ENCODE peak calls at places on chromosome 1, in five cellular contexts. C, N, O, A and J are unnamed samples. For H3K27me3, the result is how much of the 10 kb centered on the place peaks cover.

GRCh38 chr1:218778257-218778656 is 395.4 kb upstream of the LYPLAL1 start:
- DNase-seq in C (no peak), N (no peak), O (no peak), A (no peak), J (no peak)

GRCh38 chr1:204323887-204324286 is 35.8 kb downstream of the PLEKHA6 start:
- DNase-seq in C (no peak), N (peak), O (no peak), A (no peak), J (no peak)

GRCh38 chr1:164783778-164784555 is 225.0 kb downstream of the PBX1 start:
- DNase-seq in C (no peak), N (no peak), O (no peak), A (no peak), J (no peak)

GRCh38 chr1:165898837-165899236 is 71.4 kb downstream of the UCK2 start:
- DNase-seq in C (peak), N (peak), O (no peak), A (peak), J (no peak)

GRCh38 chr1:230140221-230141001 is 73.4 kb downstream of the GALNT2 start:
- DNase-seq in C (no peak), N (no peak), O (no peak), A (no peak), J (no peak)

GRCh38 chr1:168097921-168098528 is 38.7 kb downstream of the GPR161 start:
- DNase-seq in C (no peak), N (no peak), O (no peak), A (no peak), J (no peak)

GRCh38 chr1:235919797-235920475 is 53.2 kb upstream of the LYST start:
- DNase-seq in C (peak), N (peak), O (no peak), A (no peak), J (no peak)

GRCh38 chr1:117735045-117735992 is 129.5 kb downstream of the TENT5C start:
- DNase-seq in C (no peak), N (peak), O (peak), A (no peak), J (peak)

GRCh38 chr1:41517039-41517438 is 32.6 kb upstream of the EDN2 start:
- DNase-seq in C (no peak), N (no peak), O (no peak), A (no peak), J (no peak)

GRCh38 chr1:106620521-106620954 is 435.9 kb upstream of the PRMT6 start:
- DNase-seq in C (peak), N (peak), O (no peak), A (no peak), J (no peak)

GRCh38 chr1:94317790-94318188 is 80.4 kb upstream of the ARHGAP29 start:
- DNase-seq in C (no peak), N (no peak), O (no peak), A (no peak), J (no peak)

GRCh38 chr1:212152308-212152693 is 116.8 kb downstream of the DTL start:
- DNase-seq in C (no peak), N (no peak), O (no peak), A (no peak), J (no peak)

GRCh38 chr1:99424087-99424486 is 159.8 kb downstream of the PLPPR4 start:
- DNase-seq in C (no peak), N (no peak), O (no peak), A (no peak), J (no peak)

GRCh38 chr1:84758968-84759491 is 68.8 kb upstream of the SSX2IP start:
- DNase-seq in C (no peak), N (peak), O (no peak), A (peak), J (no peak)

GRCh38 chr1:22747021-22747734 is 36.5 kb downstream of the EPHB2 start:
- DNase-seq in C (no peak), N (peak), O (no peak), A (no peak), J (no peak)

GRCh38 chr1:20322825-20323612 is 32.3 kb downstream of the VWA5B1 start:
- DNase-seq in C (no peak), N (no peak), O (peak), A (no peak), J (peak)

GRCh38 chr1:209600541-209600940 is 17.0 kb downstream of the CAMK1G start:
- DNase-seq in C (no peak), N (no peak), O (no peak), A (no peak), J (no peak)

GRCh38 chr1:211831558-211832323 is 1.2 kb upstream of the LPGAT1 start:
- DNase-seq in C (peak), N (no peak), O (no peak), A (no peak), J (no peak)

GRCh38 chr1:75796376-75797272 is at the start of gene MSH4:
- DNase-seq in C (peak), N (no peak), O (no peak), A (no peak), J (no peak)

GRCh38 chr1:156078728-156079127 is 3.5 kb downstream of the MEX3A start:
- DNase-seq in C (peak), N (no peak), O (no peak), A (no peak), J (no peak)

GRCh38 chr1:203550846-203551245 is 56.9 kb downstream of the OPTC start:
- DNase-seq in C (no peak), N (peak), O (no peak), A (no peak), J (no peak)

GRCh38 chr1:117527566-117528102 is 78.2 kb upstream of the TENT5C start:
- DNase-seq in C (no peak), N (peak), O (no peak), A (no peak), J (no peak)

GRCh38 chr1:180301135-180301737 is 71.2 kb downstream of the LHX4 start:
- DNase-seq in C (no peak), N (peak), O (no peak), A (no peak), J (no peak)

GRCh38 chr1:31733389-31734219 is 29.8 kb upstream of the COL16A1 start:
- DNase-seq in C (no peak), N (no peak), O (no peak), A (no peak), J (no peak)

GRCh38 chr1:68043443-68044090 is 6.9 kb downstream of the DIRAS3 start:
- DNase-seq in C (no peak), N (no peak), O (no peak), A (no peak), J (no peak)

GRCh38 chr1:1670866-1671265 is 12.1 kb upstream of the CDK11B start:
- DNase-seq in C (no peak), N (no peak), O (no peak), A (no peak), J (no peak)

GRCh38 chr1:1230656-1231399 is 973 bp downstream of the SDF4 start:
- DNase-seq in C (no peak), N (peak), O (no peak), A (no peak), J (no peak)

GRCh38 chr1:24555591-24556413 is at the start of gene NCMAP:
- DNase-seq in C (peak), N (peak), O (no peak), A (no peak), J (peak)

GRCh38 chr1:111826278-111826677 is 70.6 kb downstream of the DDX20 start:
- DNase-seq in C (no peak), N (no peak), O (no peak), A (no peak), J (no peak)

GRCh38 chr1:10146391-10146790 is 64.0 kb upstream of the KIF1B start:
- DNase-seq in C (no peak), N (no peak), O (no peak), A (no peak), J (no peak)

GRCh38 chr1:2073382-2074230 is 23.4 kb downstream of the PRKCZ start:
- DNase-seq in C (no peak), N (peak), O (no peak), A (no peak), J (no peak)

GRCh38 chr1:57089855-57090254 is 124.0 kb upstream of the C8B start:
- DNase-seq in C (no peak), N (no peak), O (no peak), A (no peak), J (no peak)

GRCh38 chr1:41483960-41484844 is at the start of gene EDN2:
- DNase-seq in C (peak), N (no peak), O (no peak), A (no peak), J (no peak)

GRCh38 chr1:160768295-160768657 is 27.7 kb upstream of the LY9 start:
- DNase-seq in C (peak), N (no peak), O (peak), A (no peak), J (peak)

GRCh38 chr1:72283204-72284083 is 1.1 kb upstream of the NEGR1 start:
- DNase-seq in C (peak), N (peak), O (peak), A (peak), J (peak)
- H3K27me3 ChIP-seq in C (under half), N (under half), O (under half), A (under half), J (under half)

GRCh38 chr1:12051361-12051760 is 11.7 kb upstream of the TNFRSF8 start:
- DNase-seq in C (no peak), N (no peak), O (no peak), A (no peak), J (no peak)
- H3K27me3 ChIP-seq in C (under half), N (under half), O (under half), A (under half), J (under half)

GRCh38 chr1:228007054-228007800 is 429 bp downstream of the WNT3A start:
- DNase-seq in C (peak), N (peak), O (no peak), A (no peak), J (no peak)
- H3K27me3 ChIP-seq in C (half or more), N (half or more), O (under half), A (under half), J (under half)

GRCh38 chr1:110172001-110172400 is 21.7 kb downstream of the SLC6A17 start:
- DNase-seq in C (no peak), N (no peak), O (no peak), A (no peak), J (no peak)
- H3K27me3 ChIP-seq in C (under half), N (under half), O (under half), A (under half), J (under half)